ENCODE peak calls at places on chromosomes 5 and 9, in ten cellular contexts. L is endothelial cell of umbilical vein; E is kidney tubule cell; R is HFFc6; Q is left ventricle myocardium inferior; X is naive thymus-derived CD8-positive, alpha-beta T cell; F is iris pigment epithelial cell; I is fibroblast of lung; G is stimulated activated CD8-positive, alpha-beta memory T cell treated with anti-CD3 and anti-CD28 coated beads, Interleukin-4, amount 100 ng/mL, for 1 hour; K is sigmoid colon. P is an unnamed sample.

GRCh38 chr9:80755586-80755985 is 933.8 kb downstream of the TLE1 start:
- DNase-seq in R (no peak), F (no peak), G (no peak), X (no peak), K (no peak), Q (no peak), E (no peak), I (no peak), L (no peak), P (no peak)

GRCh38 chr5:151739939-151740335 is 18.5 kb downstream of the ATOX1 start:
- DNase-seq in G (no peak), I (peak), R (peak), F (peak), L (no peak), X (no peak), K (no peak), E (peak), Q (no peak), P (peak)

GRCh38 chr5:140261403-140262171 is 41.3 kb downstream of the PFDN1 start:
- DNase-seq in L (peak), F (peak), R (peak), Q (peak), X (no peak), E (peak), K (peak), G (no peak), I (peak), P (peak)

GRCh38 chr9:81823672-81824554 is 104.3 kb upstream of the SPATA31D4 start:
- DNase-seq in Q (no peak), F (no peak), X (no peak), E (no peak), R (no peak), L (no peak), K (no peak), I (peak), G (no peak), P (no peak)

GRCh38 chr5:58182287-58182841 is 277.5 kb downstream of the PLK2 start:
- DNase-seq in I (no peak), K (no peak), X (no peak), R (no peak), Q (no peak), L (peak), E (peak), F (no peak), G (no peak), P (no peak)

GRCh38 chr9:133130721-133131244 is 9.7 kb upstream of the RALGDS start:
- DNase-seq in Q (no peak), E (no peak), F (no peak), I (no peak), K (no peak), X (peak), G (no peak), L (no peak), R (no peak), P (no peak)

GRCh38 chr9:135792268-135793128 is 90.5 kb downstream of the KCNT1 start:
- DNase-seq in K (no peak), I (no peak), G (no peak), F (no peak), R (no peak), Q (no peak), X (no peak), L (no peak), E (no peak), P (no peak)

GRCh38 chr5:6582507-6583048 is 50.3 kb downstream of the NSUN2 start:
- DNase-seq in L (no peak), X (no peak), K (no peak), R (no peak), G (no peak), E (no peak), F (no peak), Q (no peak), I (no peak), P (no peak)

GRCh38 chr5:9869616-9870288 is 239.6 kb upstream of the TAS2R1 start:
- DNase-seq in K (no peak), Q (no peak), I (peak), E (peak), F (peak), G (no peak), X (no peak), R (peak), L (no peak), P (peak)

GRCh38 chr5:23007226-23007625 is 154.1 kb upstream of the CDH12 start:
- DNase-seq in K (no peak), Q (no peak), L (no peak), X (no peak), E (no peak), F (no peak), R (no peak), I (peak), G (no peak), P (no peak)

GRCh38 chr9:88781500-88782391 is 209.5 kb upstream of the S1PR3 start:
- DNase-seq in R (peak), K (no peak), I (peak), G (no peak), L (peak), F (peak), E (no peak), Q (peak), X (no peak), P (peak)

GRCh38 chr5:73764586-73764985 is 138.6 kb downstream of the ARHGEF28 start:
- DNase-seq in G (no peak), K (no peak), E (peak), F (peak), X (no peak), Q (no peak), L (peak), R (peak), I (peak), P (peak)

GRCh38 chr9:93132287-93132927 is 1.6 kb downstream of the NINJ1 start:
- DNase-seq in X (no peak), K (peak), I (peak), Q (peak), G (no peak), E (peak), L (no peak), R (no peak), F (no peak), P (peak)

GRCh38 chr5:150540615-150541396 is 32.9 kb downstream of the NDST1 start:
- DNase-seq in K (peak), G (no peak), E (peak), R (peak), X (no peak), Q (no peak), L (peak), F (peak), I (peak), P (peak)

GRCh38 chr5:39662945-39663344 is 238.2 kb upstream of the DAB2 start:
- DNase-seq in F (no peak), I (no peak), X (no peak), K (no peak), E (no peak), L (no peak), G (no peak), Q (no peak), R (no peak), P (no peak)

GRCh38 chr9:101065930-101066329 is 37.4 kb downstream of the PLPPR1 start:
- DNase-seq in X (no peak), G (no peak), K (no peak), R (no peak), I (no peak), E (no peak), Q (no peak), F (no peak), L (no peak), P (no peak)

GRCh38 chr9:133485531-133486260 is 6.8 kb upstream of the SLC2A6 start:
- DNase-seq in F (no peak), X (no peak), R (no peak), I (no peak), K (no peak), E (no peak), L (no peak), G (no peak), Q (no peak), P (no peak)

GRCh38 chr5:146052780-146053179 is 52.6 kb downstream of the PLAC8L1 start:
- DNase-seq in G (no peak), I (no peak), Q (no peak), K (no peak), L (no peak), F (no peak), X (no peak), R (no peak), E (no peak), P (no peak)

GRCh38 chr9:26882154-26882553 is 10.4 kb downstream of the CAAP1 start:
- DNase-seq in Q (no peak), L (no peak), X (no peak), E (no peak), G (no peak), I (no peak), R (no peak), K (no peak), F (no peak), P (no peak)

GRCh38 chr5:107919969-107920368 is 249.2 kb upstream of the EFNA5 start:
- DNase-seq in L (no peak), R (no peak), K (no peak), I (no peak), Q (no peak), G (no peak), F (no peak), E (no peak), X (no peak), P (no peak)

GRCh38 chr9:68547417-68547816 is 6.7 kb upstream of the TMEM252 start:
- DNase-seq in X (no peak), I (no peak), E (no peak), R (no peak), G (no peak), Q (no peak), F (no peak), L (no peak), K (no peak), P (no peak)

GRCh38 chr9:70466976-70467551 is 52.6 kb upstream of the KLF9 start:
- DNase-seq in Q (no peak), E (peak), I (peak), G (no peak), L (peak), K (no peak), R (peak), F (peak), X (no peak), P (peak)

GRCh38 chr9:133116346-133117231 is 4.5 kb downstream of the RALGDS start:
- DNase-seq in E (no peak), L (no peak), I (no peak), K (no peak), Q (peak), R (no peak), G (no peak), X (no peak), F (no peak), P (no peak)

GRCh38 chr9:121362813-121363585 is 7.1 kb downstream of the STOM start:
- DNase-seq in G (no peak), Q (no peak), L (peak), R (peak), I (peak), F (peak), E (peak), X (no peak), K (no peak), P (peak)

GRCh38 chr5:134526483-134527155 is 1.1 kb downstream of the JADE2 start:
- DNase-seq in F (peak), G (no peak), I (no peak), E (peak), X (peak), R (peak), Q (peak), K (peak), L (peak), P (peak)

GRCh38 chr5:122064992-122065391 is 13.1 kb downstream of the LOX start:
- DNase-seq in K (no peak), X (no peak), Q (no peak), I (no peak), E (no peak), F (no peak), G (no peak), R (no peak), L (no peak), P (no peak)

GRCh38 chr5:116078199-116078598 is 6.6 kb upstream of the COMMD10 start:
- DNase-seq in R (no peak), G (no peak), Q (no peak), K (no peak), E (no peak), X (no peak), L (no peak), I (no peak), F (no peak), P (no peak)

GRCh38 chr9:92147030-92147853 is 32.0 kb upstream of the SPTLC1 start:
- DNase-seq in L (peak), I (peak), G (no peak), F (peak), Q (peak), R (peak), K (peak), X (no peak), E (peak), P (peak)

P was measured in fibroblast of mammary gland.